ENCODE peak calls at places on chromosomes 11 and 22, in four cellular contexts. O is H9, V is mesenchymal stem cell, U is H1. K is an unnamed sample.

GRCh38 chr11:129888451-129888850 is 6.9 kb downstream of the NFRKB start:
- DNase-seq in O (no peak), V (no peak), U (no peak), K (no peak)

GRCh38 chr11:102843474-102843873 is at the start of gene MMP3:
- DNase-seq in O (no peak), V (peak), U (no peak), K (no peak)

GRCh38 chr11:71527576-71528210 is 626 bp downstream of the KRTAP5-7 start:
- DNase-seq in O (no peak), V (no peak), U (no peak), K (no peak)

GRCh38 chr22:37146507-37147180 is 3.1 kb downstream of the IL2RB start:
- DNase-seq in O (no peak), V (no peak), U (no peak), K (no peak)

GRCh38 chr11:92349478-92350156 is 125.0 kb downstream of the FAT3 start:
- DNase-seq in O (no peak), V (no peak), U (no peak), K (no peak)

GRCh38 chr11:74929431-74930363 is 19.2 kb downstream of the XRRA1 start:
- DNase-seq in O (peak), V (peak), U (no peak), K (peak)

GRCh38 chr22:32413715-32414114 is 1.7 kb upstream of the RTCB start:
- DNase-seq in O (no peak), V (peak), U (no peak), K (no peak)

GRCh38 chr11:111846640-111847039 is 24.7 kb downstream of the ALG9 start:
- DNase-seq in O (no peak), V (peak), U (no peak), K (no peak)

GRCh38 chr11:27545946-27546345 is 39.4 kb upstream of the LIN7C start:
- DNase-seq in O (no peak), V (no peak), U (no peak), K (no peak)

GRCh38 chr11:1739576-1739975 is 10.8 kb downstream of the IFITM10 start:
- DNase-seq in O (no peak), V (no peak), U (no peak), K (no peak)

GRCh38 chr11:67405196-67405567 is 1.3 kb downstream of the TBC1D10C start:
- DNase-seq in O (no peak), V (no peak), U (no peak), K (no peak)

GRCh38 chr11:118021146-118021545 is 35.0 kb downstream of the IL10RA start:
- DNase-seq in O (no peak), V (no peak), U (no peak), K (no peak)

GRCh38 chr22:31044262-31044861 is 36.8 kb upstream of the SMTN start:
- DNase-seq in O (peak), V (no peak), U (no peak), K (no peak)

GRCh38 chr11:84714316-84714780 is 912.8 kb downstream of the DLG2 start:
- DNase-seq in O (peak), V (peak), U (no peak), K (peak)

GRCh38 chr11:554428-554823 is 6.1 kb downstream of the LMNTD2 start:
- DNase-seq in O (no peak), V (no peak), U (no peak), K (no peak)

GRCh38 chr11:76173663-76174062 is 32.6 kb downstream of the WNT11 start:
- DNase-seq in O (no peak), V (no peak), U (no peak), K (no peak)

GRCh38 chr11:70755410-70756158 is 357.3 kb downstream of the CTTN start:
- DNase-seq in O (peak), V (peak), U (peak), K (peak)

GRCh38 chr11:95674669-95675358 is 114.8 kb downstream of the FAM76B start:
- DNase-seq in O (no peak), V (no peak), U (no peak), K (no peak)

GRCh38 chr11:100684101-100685065 is 2.7 kb upstream of the ARHGAP42 start:
- DNase-seq in O (no peak), V (no peak), U (no peak), K (no peak)

GRCh38 chr22:34587357-34588356 is 478.3 kb upstream of the ISX start:
- DNase-seq in O (no peak), V (no peak), U (no peak), K (no peak)

GRCh38 chr11:80542704-80543103 is 1101.9 kb upstream of the TENM4 start:
- DNase-seq in O (no peak), V (no peak), U (no peak), K (no peak)

GRCh38 chr22:41417622-41418390 is 28.8 kb downstream of the TOB2 start:
- DNase-seq in O (no peak), V (no peak), U (no peak), K (no peak)

GRCh38 chr11:1916132-1916985 is 3.1 kb upstream of the TNNT3 start:
- DNase-seq in O (no peak), V (no peak), U (no peak), K (no peak)

GRCh38 chr11:75311858-75312288 is 39.6 kb downstream of the ARRB1 start:
- DNase-seq in O (no peak), V (peak), U (no peak), K (no peak)

GRCh38 chr11:97683733-97684132 is 1293.9 kb downstream of the JRKL start:
- DNase-seq in O (peak), V (no peak), U (peak), K (no peak)

DNA sequence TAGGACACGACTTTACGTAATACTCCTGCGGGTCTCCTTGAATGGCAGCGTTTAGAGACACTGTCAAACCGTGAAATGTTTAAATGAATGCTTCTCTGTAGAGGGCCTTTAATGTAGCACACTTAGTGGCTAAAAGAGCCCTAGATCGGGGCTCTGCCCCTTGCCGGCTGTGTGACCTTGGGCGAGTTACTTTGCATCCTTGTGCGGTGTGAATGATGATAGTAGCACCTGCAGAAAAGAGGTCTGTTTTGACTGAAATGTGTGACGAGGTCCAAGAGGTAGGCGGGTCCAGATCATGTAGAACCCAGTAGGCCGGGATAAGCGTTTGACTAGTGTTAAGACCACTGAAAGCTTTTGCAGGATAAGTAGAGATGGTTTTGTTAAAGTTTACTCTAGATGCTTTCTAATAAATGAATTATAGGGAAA is 866 bp downstream of the MED17 start:
- DNase-seq in O (no peak), V (no peak), U (no peak), K (no peak)
- H4K8ac ChIP-seq in O (no peak), V (no peak), U (no peak), K (no peak)

GRCh38 chr11:12234216-12234615 is 123.8 kb downstream of the MICAL2 start:
- DNase-seq in O (no peak), V (no peak), U (no peak), K (no peak)
- H2BK12ac ChIP-seq in O (no peak), V (no peak), U (no peak), K (no peak)

GRCh38 chr11:64305075-64305690 is at the start of gene ESRRA:
- DNase-seq in O (peak), V (peak), U (peak), K (peak)
- H3K4ac ChIP-seq in O (peak), V (peak), U (peak), K (no peak)

GRCh38 chr11:14417186-14417585 is 58.2 kb upstream of the RRAS2 start:
- DNase-seq in O (no peak), V (no peak), U (no peak), K (no peak)

GRCh38 chr11:14414470-14415461 is 55.8 kb upstream of the RRAS2 start:
- DNase-seq in O (no peak), V (peak), U (no peak), K (no peak)

GRCh38 chr11:14411818-14412217 is 52.8 kb upstream of the RRAS2 start:
- DNase-seq in O (no peak), V (peak), U (no peak), K (no peak)

GRCh38 chr11:14409891-14410290 is 50.9 kb upstream of the RRAS2 start:
- DNase-seq in O (no peak), V (no peak), U (no peak), K (no peak)

DNA sequence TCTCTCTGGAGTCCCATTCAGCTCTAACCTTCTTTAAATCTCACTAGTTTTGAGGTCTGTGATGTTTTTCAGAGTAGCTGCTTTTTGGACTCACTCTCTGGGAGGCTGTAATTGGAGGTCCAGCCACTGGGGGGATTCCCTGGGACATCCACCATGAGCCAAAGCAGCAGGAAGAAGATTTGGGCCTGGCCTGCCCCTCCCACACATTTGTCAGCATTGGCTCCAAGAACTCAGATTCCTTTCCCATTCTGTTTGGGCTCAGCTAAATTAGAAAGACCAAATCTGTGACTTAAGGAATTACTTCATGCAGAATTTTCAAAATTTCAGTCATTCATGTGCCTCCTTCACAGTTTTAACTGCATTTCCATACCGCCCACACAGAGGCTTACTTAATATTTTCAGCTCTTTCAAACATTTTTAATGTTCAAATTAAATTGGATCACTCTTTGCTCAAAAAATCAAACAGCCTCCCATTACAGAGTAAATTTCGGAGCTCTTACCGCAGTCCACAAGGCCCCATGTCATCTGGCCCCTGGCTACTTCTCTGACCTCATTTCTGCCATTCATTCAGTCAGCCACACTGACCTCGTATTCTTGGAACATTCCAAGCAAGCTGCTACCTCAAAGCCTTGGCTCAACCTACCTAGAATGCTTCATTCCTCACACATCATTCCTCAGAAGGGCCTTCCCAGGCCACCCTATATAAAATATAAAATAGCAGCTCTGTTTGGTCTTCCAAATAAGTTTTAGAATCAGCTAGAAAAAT is 54.5 kb upstream of the RRAS2 start:
- DNase-seq in O (peak), V (no peak), U (peak), K (no peak)
- H4K8ac ChIP-seq in O (no peak), V (no peak), U (no peak), K (no peak)

GRCh38 chr11:61972112-61972795 is 4.8 kb upstream of the FTH1 start:
- DNase-seq in O (no peak), V (no peak), U (no peak), K (no peak)

GRCh38 chr11:61972796-61973602 is 5.6 kb upstream of the FTH1 start:
- DNase-seq in O (no peak), V (peak), U (no peak), K (no peak)

GRCh38 chr11:61969391-61969758 is 1.9 kb upstream of the FTH1 start:
- DNase-seq in O (no peak), V (no peak), U (no peak), K (no peak)

GRCh38 chr11:61969838-61970452 is 2.5 kb upstream of the FTH1 start:
- DNase-seq in O (no peak), V (peak), U (no peak), K (no peak)

GRCh38 chr11:61971177-61972111 is 4.0 kb upstream of the FTH1 start:
- DNase-seq in O (peak), V (peak), U (peak), K (peak)
- H2BK12ac ChIP-seq in O (no peak), V (peak), U (peak), K (no peak)

GRCh38 chr22:45526768-45527360 is 24.2 kb downstream of the FBLN1 start:
- DNase-seq in O (no peak), V (no peak), U (no peak), K (no peak)

GRCh38 chr22:45526263-45526662 is 23.6 kb downstream of the FBLN1 start:
- DNase-seq in O (no peak), V (no peak), U (no peak), K (no peak)

GRCh38 chr22:45529097-45529496 is 26.4 kb downstream of the FBLN1 start:
- DNase-seq in O (no peak), V (no peak), U (no peak), K (no peak)

GRCh38 chr22:45528046-45528445 is 25.4 kb downstream of the FBLN1 start:
- DNase-seq in O (no peak), V (no peak), U (no peak), K (no peak)

DNA sequence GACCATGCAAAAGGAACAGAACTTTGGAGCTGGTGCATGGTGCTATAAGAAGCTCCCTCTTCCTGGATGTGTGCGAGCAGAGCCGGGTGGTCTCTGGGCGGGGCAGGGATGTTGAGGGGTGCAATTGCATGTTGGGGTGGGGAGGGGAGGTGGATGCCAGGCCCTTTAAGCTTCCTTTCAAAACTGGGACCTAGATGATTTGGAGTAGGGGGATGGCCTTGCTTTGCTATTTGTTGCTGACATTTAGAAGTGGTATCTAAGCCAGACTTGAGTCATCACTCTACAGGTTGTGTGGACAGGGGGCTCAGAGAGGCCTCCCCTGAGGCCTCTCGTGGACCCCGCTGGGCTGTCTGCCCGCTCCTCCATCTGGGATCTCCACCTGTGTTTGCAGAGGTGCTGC is 24.8 kb downstream of the FBLN1 start:
- DNase-seq in O (no peak), V (no peak), U (no peak), K (no peak)
- H3K4ac ChIP-seq in O (no peak), V (no peak), U (no peak), K (no peak)

GRCh38 chr11:73227571-73228211 is 9.6 kb downstream of the P2RY2 start:
- DNase-seq in O (peak), V (no peak), U (no peak), K (no peak)
- H4K8ac ChIP-seq in O (no peak), V (no peak), U (peak), K (no peak)

GRCh38 chr22:49486225-49486624 is 341.4 kb downstream of the BRD1 start:
- DNase-seq in O (no peak), V (no peak), U (no peak), K (no peak)

GRCh38 chr22:49489821-49490220 is 337.9 kb downstream of the BRD1 start:
- DNase-seq in O (no peak), V (no peak), U (no peak), K (no peak)

GRCh38 chr22:49490692-49491091 is 337.0 kb downstream of the BRD1 start:
- DNase-seq in O (no peak), V (no peak), U (no peak), K (no peak)

GRCh38 chr22:49488943-49489342 is 338.7 kb downstream of the BRD1 start:
- DNase-seq in O (no peak), V (no peak), U (no peak), K (no peak)

GRCh38 chr22:49487950-49488349 is 339.7 kb downstream of the BRD1 start:
- DNase-seq in O (peak), V (no peak), U (peak), K (no peak)
- H2BK12ac ChIP-seq in O (no peak), V (no peak), U (peak), K (no peak)

GRCh38 chr11:125626381-125626950 is 1.5 kb downstream of the CHEK1 start:
- DNase-seq in O (no peak), V (no peak), U (peak), K (no peak)

GRCh38 chr11:125625594-125626380 is 824 bp downstream of the CHEK1 start:
- DNase-seq in O (peak), V (peak), U (peak), K (peak)

GRCh38 chr11:125624756-125625213 is at the start of gene CHEK1:
- DNase-seq in O (no peak), V (no peak), U (no peak), K (no peak)

GRCh38 chr11:125623064-125623463 is 1.9 kb upstream of the CHEK1 start:
- DNase-seq in O (no peak), V (no peak), U (no peak), K (no peak)

GRCh38 chr11:125625225-125625593 is 246 bp downstream of the CHEK1 start:
- DNase-seq in O (no peak), V (no peak), U (no peak), K (no peak)
- H3K4ac ChIP-seq in O (no peak), V (peak), U (peak), K (no peak)

GRCh38 chr11:64261556-64262080 is 10.3 kb downstream of the PLCB3 start:
- DNase-seq in O (no peak), V (no peak), U (no peak), K (no peak)

GRCh38 chr11:64263947-64264317 is 12.6 kb downstream of the PLCB3 start:
- DNase-seq in O (no peak), V (no peak), U (no peak), K (no peak)

GRCh38 chr11:64264371-64264852 is 13.1 kb downstream of the PLCB3 start:
- DNase-seq in O (no peak), V (no peak), U (no peak), K (no peak)

GRCh38 chr11:64262271-64263002 is 11.1 kb downstream of the PLCB3 start:
- DNase-seq in O (no peak), V (no peak), U (no peak), K (no peak)

DNA sequence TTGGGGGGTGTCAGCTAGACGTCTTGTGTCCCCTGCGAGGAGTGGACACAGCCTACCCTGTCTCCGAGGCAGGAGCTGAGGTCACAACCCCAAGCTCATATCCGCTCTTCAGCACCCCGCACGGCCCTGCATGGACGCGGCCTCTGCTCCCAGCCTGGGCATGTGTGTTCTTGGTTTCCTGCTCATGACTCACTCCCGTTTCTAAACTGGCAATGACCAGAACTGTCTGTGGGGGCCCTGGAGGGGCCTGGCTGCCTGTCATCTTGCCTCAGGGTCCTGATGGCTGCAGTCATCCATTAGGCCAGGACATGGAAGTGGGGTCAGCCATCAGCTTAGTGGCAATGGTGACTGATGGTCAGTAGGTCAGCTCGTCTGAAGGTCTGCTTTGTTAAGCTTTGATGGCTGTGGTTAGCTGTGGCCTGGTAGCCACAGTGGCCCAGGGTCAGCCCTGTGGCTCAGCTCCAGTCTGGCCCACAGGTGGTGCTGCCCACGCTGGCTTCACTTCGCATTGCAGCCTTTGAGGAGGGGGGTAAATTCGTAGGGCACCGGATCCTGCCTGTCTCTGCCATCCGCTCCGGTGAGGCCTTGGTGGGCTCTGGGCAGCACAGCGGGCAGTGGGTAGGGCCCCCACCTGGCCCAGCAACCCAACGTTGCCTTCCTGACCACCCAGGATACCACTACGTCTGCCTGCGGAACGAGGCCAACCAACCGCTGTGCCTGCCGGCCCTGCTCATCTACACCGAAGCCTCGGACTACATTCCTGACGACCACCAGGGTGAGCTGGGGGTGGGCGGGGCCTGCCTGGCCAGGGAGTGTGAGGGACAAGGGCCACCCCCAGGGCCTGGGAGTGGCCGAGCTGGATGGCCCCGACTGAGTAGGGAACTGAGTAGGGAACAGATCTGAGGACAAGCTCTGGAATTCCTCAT is 12.0 kb downstream of the PLCB3 start:
- DNase-seq in O (peak), V (peak), U (no peak), K (no peak)
- H4K8ac ChIP-seq in O (no peak), V (peak), U (no peak), K (peak)

K was measured in neuronal stem cell.